ENCODE peak calls at places on chromosomes 2 and 18, in seven cellular contexts. E, T, I, O, A, N and C are unnamed samples.

GRCh38 chr2:170155022-170155722 is 22.8 kb upstream of the MYO3B start:
- DNase-seq in E (no peak), T (no peak), I (no peak), O (peak; percentile 66), A (peak; percentile 72), N (peak; percentile 22), C (no peak)

GRCh38 chr2:3449936-3450335 is 69.4 kb downstream of the ADI1 start:
- DNase-seq in E (no peak), T (no peak), I (no peak), O (no peak), A (no peak), N (no peak), C (no peak)

GRCh38 chr2:67446504-67446911 is 49.4 kb downstream of the ETAA1 start:
- DNase-seq in E (no peak), T (peak; percentile 38), I (peak; percentile 39), O (no peak), A (peak; percentile 52), N (peak; percentile 11), C (no peak)

GRCh38 chr2:238147791-238148190 is 9.3 kb downstream of the KLHL30 start:
- DNase-seq in E (no peak), T (no peak), I (no peak), O (no peak), A (no peak), N (no peak), C (no peak)

GRCh38 chr2:161418275-161418714 is 2.2 kb downstream of the TBR1 start:
- DNase-seq in E (no peak), T (no peak), I (no peak), O (peak; percentile 17), A (peak; percentile 13), N (no peak), C (no peak)

GRCh38 chr2:108778857-108779256 is 7.7 kb upstream of the CCDC138 start:
- DNase-seq in E (no peak), T (no peak), I (no peak), O (no peak), A (no peak), N (no peak), C (no peak)

GRCh38 chr2:1741851-1742250 is 2.5 kb downstream of the PXDN start:
- DNase-seq in E (no peak), T (no peak), I (no peak), O (no peak), A (no peak), N (no peak), C (no peak)

GRCh38 chr2:234885113-234885512 is 66.7 kb upstream of the SH3BP4 start:
- DNase-seq in E (no peak), T (peak; percentile 75), I (no peak), O (no peak), A (no peak), N (no peak), C (no peak)

GRCh38 chr2:52881606-52882005 is 886.0 kb upstream of the CHAC2 start:
- DNase-seq in E (no peak), T (no peak), I (peak; percentile 34), O (no peak), A (peak; percentile 68), N (peak; percentile 2), C (no peak)

GRCh38 chr2:38601463-38602135 is 1.1 kb downstream of the HNRNPLL start:
- DNase-seq in E (peak; percentile 48), T (no peak), I (peak; percentile 35), O (no peak), A (peak; percentile 58), N (no peak), C (no peak)

GRCh38 chr18:65435529-65435928 is 315.3 kb upstream of the CDH7 start:
- DNase-seq in E (no peak), T (no peak), I (no peak), O (no peak), A (no peak), N (no peak), C (no peak)

GRCh38 chr2:99615247-99615771 is 125.5 kb upstream of the REV1 start:
- DNase-seq in E (no peak), T (no peak), I (peak; percentile 13), O (no peak), A (no peak), N (peak; percentile 6), C (no peak)

GRCh38 chr18:35983818-35984217 is 11.3 kb downstream of the RMP24 start:
- DNase-seq in E (no peak), T (no peak), I (no peak), O (no peak), A (peak; percentile 61), N (peak; percentile 89), C (no peak)

GRCh38 chr2:170610615-170611014 is 104.5 kb upstream of the SP5 start:
- DNase-seq in E (no peak), T (no peak), I (no peak), O (no peak), A (no peak), N (no peak), C (no peak)

GRCh38 chr2:240246173-240246820 is 105.8 kb upstream of the OTOS start:
- DNase-seq in E (no peak), T (no peak), I (no peak), O (no peak), A (no peak), N (no peak), C (no peak)

GRCh38 chr2:226985227-226985946 is 149.5 kb downstream of the RHBDD1 start:
- DNase-seq in E (peak; percentile 41), T (peak; percentile 62), I (peak; percentile 39), O (peak; percentile 34), A (peak; percentile 80), N (peak; percentile 79), C (no peak)

GRCh38 chr2:150620371-150620770 is 132.9 kb upstream of the RND3 start:
- DNase-seq in E (no peak), T (no peak), I (no peak), O (no peak), A (peak; percentile 39), N (no peak), C (no peak)

GRCh38 chr2:43127941-43128561 is 98.4 kb downstream of the ZFP36L2 start:
- DNase-seq in E (no peak), T (no peak), I (no peak), O (no peak), A (no peak), N (no peak), C (no peak)

GRCh38 chr2:96342085-96342484 is 6.5 kb downstream of the NCAPH start:
- DNase-seq in E (no peak), T (no peak), I (no peak), O (no peak), A (peak; percentile 82), N (peak; percentile 86), C (no peak)

GRCh38 chr2:183964565-183964964 is 633.8 kb upstream of the ZNF804A start:
- DNase-seq in E (no peak), T (no peak), I (no peak), O (no peak), A (no peak), N (no peak), C (no peak)

GRCh38 chr2:121554998-121555397 is 24.3 kb downstream of the RNU4ATAC start:
- DNase-seq in E (no peak), T (no peak), I (no peak), O (no peak), A (no peak), N (no peak), C (no peak)

DNA sequence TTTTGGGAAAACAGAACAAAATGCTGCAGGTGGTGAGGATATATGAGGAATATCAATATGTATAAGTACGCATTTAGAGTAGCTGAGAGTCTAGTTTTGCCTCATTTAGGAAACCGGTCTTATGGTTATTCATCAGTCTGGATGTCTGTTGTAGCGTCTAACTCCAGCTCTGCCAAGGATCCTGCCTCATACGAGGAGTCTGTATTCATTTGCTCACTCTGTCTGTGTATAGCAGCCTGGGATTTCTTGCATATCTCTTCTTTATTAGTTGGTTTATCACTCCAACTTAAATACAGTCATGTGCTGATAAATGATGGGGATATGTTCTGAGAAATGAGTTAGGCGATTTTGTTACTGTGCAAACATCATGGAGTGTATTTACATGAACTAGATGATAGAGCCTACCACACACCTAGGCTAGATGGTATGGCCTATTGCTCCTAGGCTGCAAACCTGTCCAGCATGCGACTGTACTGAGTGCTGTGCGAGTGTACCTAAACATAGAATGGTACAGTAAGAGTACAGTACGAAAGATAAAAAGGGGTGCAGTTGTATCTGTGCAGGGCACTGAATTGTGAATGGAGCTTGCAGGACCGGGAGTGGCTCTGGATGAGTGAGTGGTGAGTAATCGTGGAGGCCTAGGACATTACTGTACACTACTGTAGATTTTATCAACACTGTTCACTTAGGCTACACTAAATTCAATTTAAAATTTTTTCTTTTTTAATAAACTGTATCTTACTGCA is 148.2 kb downstream of the ZNF407 start:
- DNase-seq in E (no peak), T (no peak), I (peak; percentile 59), O (no peak), A (peak; percentile 63), N (peak; percentile 87), C (no peak)
- TF ChIP-seq CTCF in E (no peak), T (no peak), I (no peak), O (no peak), A (no peak), N (no peak), C (no peak)

DNA sequence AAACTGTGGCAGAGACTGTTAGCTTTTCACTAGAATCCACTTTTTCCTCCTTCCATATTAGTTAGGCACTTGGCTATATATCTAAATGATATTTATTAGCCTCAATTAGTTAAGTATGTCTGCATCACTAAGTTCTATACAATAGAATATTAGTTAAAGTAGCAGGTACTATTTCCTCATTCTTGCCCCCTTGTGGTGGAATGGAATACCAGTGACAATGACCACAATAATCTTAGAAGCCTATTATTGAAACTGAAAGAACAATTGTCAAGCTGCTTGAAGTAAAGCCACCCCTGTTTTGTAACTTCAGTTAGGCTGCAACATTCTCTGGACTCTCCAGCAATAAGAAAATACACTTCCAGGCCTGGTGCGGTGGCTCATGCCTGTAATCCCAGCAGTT is 476.3 kb upstream of the VWC2L start:
- DNase-seq in E (no peak), T (no peak), I (peak; percentile 7), O (peak; percentile 56), A (peak; percentile 12), N (peak; percentile 12), C (peak; percentile 56)
- TF ChIP-seq CTCF in E (peak; percentile 65), T (peak; percentile 50), I (peak; percentile 13), O (peak; percentile 24), A (peak; percentile 35), N (peak; percentile 79), C (peak; percentile 54)

GRCh38 chr2:48567671-48568070 is 37.7 kb downstream of the STON1 start:
- DNase-seq in E (no peak), T (no peak), I (no peak), O (no peak), A (peak; percentile 28), N (no peak), C (no peak)

GRCh38 chr2:48569433-48569832 is 39.5 kb downstream of the STON1 start:
- DNase-seq in E (no peak), T (no peak), I (no peak), O (no peak), A (no peak), N (peak; percentile 29), C (no peak)

GRCh38 chr2:48562281-48562680 is 32.3 kb downstream of the STON1 start:
- DNase-seq in E (no peak), T (no peak), I (no peak), O (no peak), A (no peak), N (no peak), C (no peak)

GRCh38 chr2:48568551-48568950 is 38.6 kb downstream of the STON1 start:
- DNase-seq in E (no peak), T (no peak), I (no peak), O (no peak), A (no peak), N (no peak), C (no peak)

GRCh38 chr2:48566582-48566981 is 36.6 kb downstream of the STON1 start:
- DNase-seq in E (peak; percentile 24), T (peak; percentile 33), I (no peak), O (no peak), A (peak; percentile 29), N (peak; percentile 11), C (no peak)
- TF ChIP-seq CTCF in E (peak; percentile 52), T (peak; percentile 39), I (no peak), O (no peak), A (peak; percentile 60), N (peak; percentile 66), C (no peak)

GRCh38 chr2:20103514-20103913 is 52.1 kb upstream of the LAPTM4A start:
- DNase-seq in E (no peak), T (no peak), I (no peak), O (no peak), A (no peak), N (peak; percentile 49), C (no peak)
- TF ChIP-seq CTCF in E (peak; percentile 56), T (peak; percentile 38), I (peak; percentile 68), O (no peak), A (peak; percentile 22), N (peak; percentile 73), C (peak; percentile 33)